ENCODE peak calls at places on chromosome 12, in ten cellular contexts. O, X, I, P, M, Z, F, K, U and J are unnamed samples.

GRCh38 chr12:26936559-26937442 is 980 bp downstream of the INTS13 start:
- DNase-seq in O (peak), P (peak), U (peak), F (no peak), Z (no peak), K (no peak), I (no peak), M (no peak), X (no peak), J (peak)

GRCh38 chr12:125065753-125066570 is 727 bp downstream of the AACS start:
- DNase-seq in X (no peak), M (no peak), K (no peak), P (no peak), I (no peak), F (no peak), O (no peak), Z (no peak), U (no peak), J (peak)

GRCh38 chr12:54824402-54824801 is 29.9 kb upstream of the MUCL1 start:
- DNase-seq in M (no peak), K (no peak), Z (no peak), O (no peak), F (no peak), X (no peak), P (no peak), U (no peak), I (no peak), J (peak)

GRCh38 chr12:107651867-107652449 is 33.6 kb upstream of the PWP1 start:
- DNase-seq in K (no peak), U (no peak), I (no peak), P (no peak), F (peak), Z (no peak), X (no peak), M (no peak), O (no peak), J (no peak)

GRCh38 chr12:107593713-107594381 is 91.8 kb upstream of the PWP1 start:
- DNase-seq in Z (no peak), O (no peak), F (no peak), M (no peak), I (no peak), U (no peak), P (no peak), K (no peak), X (no peak), J (no peak)

GRCh38 chr12:11946161-11946560 is 124.6 kb upstream of the BCL2L14 start:
- DNase-seq in U (no peak), P (no peak), O (no peak), F (no peak), M (no peak), Z (no peak), X (no peak), I (no peak), K (no peak), J (no peak)

GRCh38 chr12:10497602-10498001 is 8.1 kb upstream of the EIF2S3B start:
- DNase-seq in X (peak), M (no peak), I (no peak), U (peak), O (peak), F (peak), K (no peak), Z (peak), P (no peak), J (no peak)

GRCh38 chr12:105279460-105280056 is 43.6 kb upstream of the APPL2 start:
- DNase-seq in X (no peak), M (peak), F (peak), Z (peak), P (peak), U (peak), K (peak), I (no peak), O (peak), J (peak)

GRCh38 chr12:126582231-126582630 is 1517.0 kb downstream of the AACS start:
- DNase-seq in O (no peak), Z (no peak), U (no peak), M (no peak), X (no peak), P (no peak), K (no peak), I (no peak), F (peak), J (no peak)

GRCh38 chr12:112978163-112979081 is at the start of gene OAS2:
- DNase-seq in O (peak), Z (peak), P (peak), F (peak), I (peak), M (peak), X (peak), U (peak), K (peak), J (peak)

GRCh38 chr12:43655586-43655985 is 103.0 kb downstream of the PUS7L start:
- DNase-seq in X (no peak), U (no peak), I (peak), K (no peak), Z (peak), P (no peak), O (no peak), F (peak), M (no peak), J (peak)

GRCh38 chr12:121499929-121500793 is 80.7 kb downstream of the KDM2B start:
- DNase-seq in P (peak), I (peak), O (peak), U (peak), F (peak), M (peak), X (peak), Z (peak), K (peak), J (peak)

GRCh38 chr12:113476093-113476986 is 4.7 kb upstream of the LHX5 start:
- DNase-seq in Z (no peak), P (no peak), U (no peak), O (no peak), K (no peak), M (no peak), X (no peak), I (no peak), F (no peak), J (no peak)

GRCh38 chr12:57488397-57489156 is 709 bp downstream of the MARS1 start:
- DNase-seq in O (no peak), P (no peak), U (no peak), Z (no peak), M (no peak), X (no peak), F (no peak), K (no peak), I (no peak), J (peak)

GRCh38 chr12:113712481-113712880 is 240.8 kb upstream of the LHX5 start:
- DNase-seq in U (no peak), Z (no peak), X (no peak), I (no peak), P (no peak), K (no peak), O (no peak), F (no peak), M (no peak), J (no peak)